ENCODE peak calls at places on chromosome 3, in five cellular contexts. B is stimulated activated CD4-positive, alpha-beta T cell treated with anti-CD3 and anti-CD28 coated beads, Interleukin-1b, Interleukin-23, amount 100 ng/mL, for 24 hours; S is Panc1; Y is lower leg skin; D is effector memory CD4-positive, alpha-beta T cell. K is an unnamed sample.

GRCh38 chr3:161415506-161416231 is 44.4 kb upstream of the SPTSSB start:
- DNase-seq in B (no peak), S (no peak), Y (no peak), D (no peak), K (no peak)

GRCh38 chr3:69699183-69699582 is 40.1 kb upstream of the MITF start:
- DNase-seq in B (no peak), S (no peak), Y (no peak), D (no peak), K (no peak)

GRCh38 chr3:152302521-152303021 is 33.8 kb downstream of the MBNL1 start:
- DNase-seq in B (no peak), S (no peak), Y (no peak), D (no peak), K (no peak)

GRCh38 chr3:171829841-171830559 is 13.1 kb upstream of the TMEM212 start:
- DNase-seq in B (no peak), S (peak), Y (peak), D (no peak), K (peak)

GRCh38 chr3:82178291-82178690 is 416.8 kb upstream of the GBE1 start:
- DNase-seq in B (no peak), S (no peak), Y (no peak), D (no peak), K (no peak)

GRCh38 chr3:20077054-20077453 is 36.8 kb downstream of the KAT2B start:
- DNase-seq in B (no peak), S (no peak), Y (no peak), D (no peak), K (no peak)

GRCh38 chr3:9916346-9916733 is 558 bp upstream of the IL17RC start:
- DNase-seq in B (no peak), S (no peak), Y (no peak), D (no peak), K (no peak)

GRCh38 chr3:37174532-37175126 is at the start of gene LRRFIP2:
- DNase-seq in B (no peak), S (no peak), Y (no peak), D (no peak), K (no peak)

GRCh38 chr3:88137836-88138235 is 11.9 kb upstream of the C3orf38 start:
- DNase-seq in B (no peak), S (no peak), Y (no peak), D (no peak), K (no peak)

GRCh38 chr3:83849331-83849730 is 1109.5 kb upstream of the CADM2 start:
- DNase-seq in B (no peak), S (no peak), Y (no peak), D (no peak), K (no peak)

GRCh38 chr3:143974877-143975238 is 3.2 kb downstream of the DIPK2A start:
- DNase-seq in B (no peak), S (no peak), Y (no peak), D (no peak), K (no peak)

GRCh38 chr3:30098656-30099454 is 507.5 kb upstream of the TGFBR2 start:
- DNase-seq in B (no peak), S (no peak), Y (no peak), D (no peak), K (no peak)

GRCh38 chr3:72163809-72164634 is 379.1 kb upstream of the PROK2 start:
- DNase-seq in B (no peak), S (no peak), Y (no peak), D (no peak), K (no peak)

GRCh38 chr3:173584834-173585831 is 187.6 kb downstream of the NLGN1 start:
- DNase-seq in B (no peak), S (no peak), Y (no peak), D (no peak), K (no peak)

GRCh38 chr3:149968216-149968615 is 2.5 kb downstream of the PFN2 start:
- DNase-seq in B (no peak), S (no peak), Y (no peak), D (no peak), K (no peak)

GRCh38 chr3:122975163-122975923 is 52.2 kb downstream of the SEMA5B start:
- DNase-seq in B (no peak), S (no peak), Y (no peak), D (no peak), K (no peak)

GRCh38 chr3:177830411-177830849 is 633.1 kb upstream of the TBL1XR1 start:
- DNase-seq in B (no peak), S (no peak), Y (no peak), D (no peak), K (no peak)

GRCh38 chr3:53154731-53155320 is 6.2 kb upstream of the PRKCD start:
- DNase-seq in B (no peak), S (no peak), Y (no peak), D (no peak), K (no peak)

GRCh38 chr3:11248596-11248995 is 23.6 kb upstream of the ATG7 start:
- DNase-seq in B (no peak), S (no peak), Y (no peak), D (no peak), K (no peak)

GRCh38 chr3:112594856-112595255 is 33.0 kb downstream of the SLC35A5 start:
- DNase-seq in B (no peak), S (no peak), Y (no peak), D (no peak), K (no peak)

GRCh38 chr3:117398166-117398954 is 688.8 kb downstream of the TUSC7 start:
- DNase-seq in B (no peak), S (no peak), Y (no peak), D (no peak), K (peak)

GRCh38 chr3:72259755-72260589 is 475.0 kb upstream of the PROK2 start:
- DNase-seq in B (no peak), S (no peak), Y (no peak), D (no peak), K (no peak)

GRCh38 chr3:45860481-45860880 is 18.6 kb upstream of the LZTFL1 start:
- DNase-seq in B (no peak), S (no peak), Y (no peak), D (no peak), K (no peak)

GRCh38 chr3:64167346-64167745 is 57.9 kb downstream of the PRICKLE2 start:
- DNase-seq in B (no peak), S (no peak), Y (no peak), D (no peak), K (no peak)

GRCh38 chr3:96538186-96538585 is 276.2 kb upstream of the EPHA6 start:
- DNase-seq in B (no peak), S (no peak), Y (no peak), D (no peak), K (no peak)

GRCh38 chr3:107705046-107705445 is 182.3 kb downstream of the BBX start:
- DNase-seq in B (no peak), S (no peak), Y (no peak), D (no peak), K (no peak)

GRCh38 chr3:135784557-135784956 is 181.0 kb upstream of the PPP2R3A start:
- DNase-seq in B (no peak), S (no peak), Y (no peak), D (no peak), K (no peak)

GRCh38 chr3:64029287-64029686 is 6.0 kb upstream of the PSMD6 start:
- DNase-seq in B (no peak), S (no peak), Y (no peak), D (no peak), K (no peak)

GRCh38 chr3:126849768-126850167 is 133.1 kb upstream of the PLXNA1 start:
- DNase-seq in B (no peak), S (no peak), Y (peak), D (no peak), K (no peak)

GRCh38 chr3:127734754-127735473 is 62.2 kb downstream of the ABTB1 start:
- DNase-seq in B (no peak), S (no peak), Y (no peak), D (no peak), K (no peak)

GRCh38 chr3:62052331-62052730 is 321.0 kb downstream of the FEZF2 start:
- DNase-seq in B (no peak), S (no peak), Y (no peak), D (no peak), K (no peak)

GRCh38 chr3:107979538-107979937 is 111.3 kb downstream of the CD47 start:
- DNase-seq in B (no peak), S (no peak), Y (no peak), D (no peak), K (no peak)

GRCh38 chr3:104519068-104519467 is 847.6 kb upstream of the ALCAM start:
- DNase-seq in B (no peak), S (no peak), Y (no peak), D (no peak), K (no peak)

GRCh38 chr3:100957407-100958100 is 35.7 kb downstream of the ABI3BP start:
- DNase-seq in B (no peak), S (no peak), Y (no peak), D (no peak), K (no peak)

GRCh38 chr3:25444273-25444672 is 16.2 kb downstream of the RARB start:
- DNase-seq in B (no peak), S (no peak), Y (no peak), D (no peak), K (no peak)